ENCODE peak calls at places on chromosome 6, in four cellular contexts. One of them, this sample, is unnamed.

GRCh38 chr6:40962241-40962640 is 76.8 kb downstream of the UNC5CL start:
- DNase-seq in AML-193: no peak
- DNase-seq in ELF-1: no peak
- DNase-seq in endothelial cell: no peak
- DNase-seq in this sample: no peak

GRCh38 chr6:32940656-32941411 is at the start of gene HLA-DMB:
- DNase-seq in ELF-1: peak
- DNase-seq in endothelial cell: peak
- DNase-seq in AML-193: peak
- DNase-seq in this sample: peak

GRCh38 chr6:138689849-138690248 is 83.7 kb upstream of the CCDC28A start:
- DNase-seq in AML-193: no peak
- DNase-seq in endothelial cell: no peak
- DNase-seq in ELF-1: peak
- DNase-seq in this sample: no peak

GRCh38 chr6:52557389-52558265 is 19.2 kb downstream of the TRAM2 start:
- DNase-seq in ELF-1: no peak
- DNase-seq in endothelial cell: no peak
- DNase-seq in AML-193: no peak
- DNase-seq in this sample: peak

GRCh38 chr6:80457044-80457933 is 350.8 kb downstream of the BCKDHB start:
- DNase-seq in AML-193: no peak
- DNase-seq in ELF-1: peak
- DNase-seq in endothelial cell: no peak
- DNase-seq in this sample: no peak

GRCh38 chr6:43250992-43251373 is 7.7 kb downstream of the TTBK1 start:
- DNase-seq in ELF-1: no peak
- DNase-seq in endothelial cell: no peak
- DNase-seq in AML-193: no peak
- DNase-seq in this sample: no peak

GRCh38 chr6:110874880-110875547 is 429 bp downstream of the AMD1 start:
- DNase-seq in ELF-1: peak
- DNase-seq in AML-193: no peak
- DNase-seq in endothelial cell: peak
- DNase-seq in this sample: no peak

GRCh38 chr6:4380881-4381281 is 245.5 kb upstream of the ECI2 start:
- DNase-seq in endothelial cell: no peak
- DNase-seq in AML-193: no peak
- DNase-seq in ELF-1: no peak
- DNase-seq in this sample: no peak

GRCh38 chr6:29908341-29908662 is 34.0 kb upstream of the HLA-A start:
- DNase-seq in ELF-1: no peak
- DNase-seq in AML-193: no peak
- DNase-seq in endothelial cell: no peak
- DNase-seq in this sample: no peak

GRCh38 chr6:169937389-169938261 is 186.2 kb downstream of the ERMARD start:
- DNase-seq in AML-193: no peak
- DNase-seq in ELF-1: no peak
- DNase-seq in endothelial cell: no peak
- DNase-seq in this sample: no peak

GRCh38 chr6:144559865-144560603 is 274.9 kb downstream of the UTRN start:
- DNase-seq in ELF-1: no peak
- DNase-seq in endothelial cell: no peak
- DNase-seq in AML-193: no peak
- DNase-seq in this sample: no peak

GRCh38 chr6:40723967-40724366 is 136.8 kb upstream of the LRFN2 start:
- DNase-seq in endothelial cell: peak
- DNase-seq in ELF-1: no peak
- DNase-seq in AML-193: no peak
- DNase-seq in this sample: no peak

GRCh38 chr6:128351255-128351514 is 169.2 kb downstream of the PTPRK start:
- DNase-seq in endothelial cell: no peak
- DNase-seq in ELF-1: no peak
- DNase-seq in AML-193: no peak
- DNase-seq in this sample: no peak

GRCh38 chr6:117328005-117328389 is 62.6 kb downstream of the VGLL2 start:
- DNase-seq in endothelial cell: no peak
- DNase-seq in AML-193: no peak
- DNase-seq in ELF-1: no peak
- DNase-seq in this sample: no peak

GRCh38 chr6:168355716-168356522 is 36.3 kb upstream of the DACT2 start:
- DNase-seq in endothelial cell: peak
- DNase-seq in ELF-1: peak
- DNase-seq in AML-193: no peak
- DNase-seq in this sample: peak

GRCh38 chr6:142474446-142475289 is 172.9 kb downstream of the ADGRG6 start:
- DNase-seq in endothelial cell: peak
- DNase-seq in AML-193: peak
- DNase-seq in ELF-1: peak
- DNase-seq in this sample: peak

GRCh38 chr6:109958626-109959025 is 19.5 kb upstream of the GPR6 start:
- DNase-seq in AML-193: no peak
- DNase-seq in endothelial cell: no peak
- DNase-seq in ELF-1: no peak
- DNase-seq in this sample: no peak

GRCh38 chr6:41470341-41471063 is 75.7 kb upstream of the FOXP4 start:
- DNase-seq in ELF-1: peak
- DNase-seq in endothelial cell: no peak
- DNase-seq in AML-193: no peak
- DNase-seq in this sample: no peak